ENCODE peak calls at places on chromosomes 4 and X, in four cellular contexts. One of them, this sample, is unnamed.
A peak's percentile ranks its signal among the peaks of the same experiment; 100 is the strongest.

GRCh38 chrX:45445745-45446412 is 245.2 kb upstream of the DIPK2B start:
- ATAC-seq in upper lobe of left lung: no peak
- ATAC-seq in HCT116: peak; percentile 79
- ATAC-seq in GM12878: no peak
- ATAC-seq in this sample: peak; percentile 76

GRCh38 chr4:94523617-94524016 is 71.9 kb downstream of the PDLIM5 start:
- ATAC-seq in upper lobe of left lung: peak; percentile 33
- ATAC-seq in HCT116: peak; percentile 82
- ATAC-seq in GM12878: no peak
- ATAC-seq in this sample: no peak

GRCh38 chrX:38482183-38482582 is 79.2 kb upstream of the TSPAN7 start:
- ATAC-seq in upper lobe of left lung: no peak
- ATAC-seq in HCT116: no peak
- ATAC-seq in GM12878: no peak
- ATAC-seq in this sample: no peak

GRCh38 chr4:79298484-79298883 is 27.4 kb downstream of the NAA11 start:
- ATAC-seq in upper lobe of left lung: peak; percentile 23
- ATAC-seq in HCT116: no peak
- ATAC-seq in GM12878: peak; percentile 22
- ATAC-seq in this sample: no peak

GRCh38 chr4:120808475-120809141 is 113.9 kb downstream of the PRDM5 start:
- ATAC-seq in upper lobe of left lung: no peak
- ATAC-seq in HCT116: no peak
- ATAC-seq in GM12878: no peak
- ATAC-seq in this sample: no peak

GRCh38 chr4:163175971-163176958 is 9.6 kb upstream of the NAF1 start:
- ATAC-seq in upper lobe of left lung: no peak
- ATAC-seq in HCT116: no peak
- ATAC-seq in GM12878: no peak
- ATAC-seq in this sample: no peak

GRCh38 chr4:123144626-123145025 is 222.2 kb upstream of the NUDT6 start:
- ATAC-seq in upper lobe of left lung: no peak
- ATAC-seq in HCT116: no peak
- ATAC-seq in GM12878: no peak
- ATAC-seq in this sample: no peak

GRCh38 chr4:186029731-186030421 is 39.1 kb upstream of the TLR3 start:
- ATAC-seq in upper lobe of left lung: peak; percentile 60
- ATAC-seq in HCT116: no peak
- ATAC-seq in GM12878: no peak
- ATAC-seq in this sample: peak; percentile 87

GRCh38 chr4:151202851-151203455 is 74.0 kb upstream of the PRSS48 start:
- ATAC-seq in upper lobe of left lung: peak; percentile 6
- ATAC-seq in HCT116: no peak
- ATAC-seq in GM12878: no peak
- ATAC-seq in this sample: no peak

GRCh38 chrX:154727418-154728323 is 23.2 kb downstream of the GAB3 start:
- ATAC-seq in upper lobe of left lung: peak; percentile 48
- ATAC-seq in HCT116: no peak
- ATAC-seq in GM12878: no peak
- ATAC-seq in this sample: peak; percentile 71

GRCh38 chr4:175215657-175216056 is 297.5 kb downstream of the ADAM29 start:
- ATAC-seq in upper lobe of left lung: no peak
- ATAC-seq in HCT116: no peak
- ATAC-seq in GM12878: no peak
- ATAC-seq in this sample: no peak
- TF ChIP-seq POLR2A in upper lobe of left lung: no peak
- TF ChIP-seq POLR2A in HCT116: no peak
- TF ChIP-seq POLR2A in GM12878: no peak
- TF ChIP-seq POLR2A in this sample: no peak

DNA sequence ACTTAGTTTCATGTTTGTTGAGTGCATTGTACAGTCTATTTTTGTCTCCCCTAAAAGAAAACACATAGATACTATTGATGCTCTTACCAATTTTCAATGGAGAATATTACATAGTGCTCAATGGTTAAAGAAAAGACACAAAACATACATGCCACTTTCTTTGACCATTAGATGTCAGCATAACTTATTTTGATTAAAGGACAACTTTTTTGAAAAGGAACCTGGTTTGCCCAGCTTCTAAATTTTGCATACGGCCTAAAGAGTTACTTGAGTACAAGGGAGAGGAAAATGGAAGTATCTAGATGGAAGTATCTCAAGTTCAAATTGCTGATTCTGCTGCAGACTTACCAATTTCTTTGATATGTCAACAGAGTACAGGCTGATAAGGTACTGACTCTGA is 68.5 kb downstream of the METTL14 start:
- ATAC-seq in upper lobe of left lung: no peak
- ATAC-seq in HCT116: no peak
- ATAC-seq in GM12878: no peak
- ATAC-seq in this sample: no peak
- H3K4me1 ChIP-seq in upper lobe of left lung: no peaks in the 10 kb centered on the region
- H3K4me1 ChIP-seq in HCT116: no peaks in the 10 kb centered on the region
- H3K4me1 ChIP-seq in GM12878: no peaks in the 10 kb centered on the region
- H3K4me1 ChIP-seq in this sample: peaks cover 43% of the 10 kb centered on the region

DNA sequence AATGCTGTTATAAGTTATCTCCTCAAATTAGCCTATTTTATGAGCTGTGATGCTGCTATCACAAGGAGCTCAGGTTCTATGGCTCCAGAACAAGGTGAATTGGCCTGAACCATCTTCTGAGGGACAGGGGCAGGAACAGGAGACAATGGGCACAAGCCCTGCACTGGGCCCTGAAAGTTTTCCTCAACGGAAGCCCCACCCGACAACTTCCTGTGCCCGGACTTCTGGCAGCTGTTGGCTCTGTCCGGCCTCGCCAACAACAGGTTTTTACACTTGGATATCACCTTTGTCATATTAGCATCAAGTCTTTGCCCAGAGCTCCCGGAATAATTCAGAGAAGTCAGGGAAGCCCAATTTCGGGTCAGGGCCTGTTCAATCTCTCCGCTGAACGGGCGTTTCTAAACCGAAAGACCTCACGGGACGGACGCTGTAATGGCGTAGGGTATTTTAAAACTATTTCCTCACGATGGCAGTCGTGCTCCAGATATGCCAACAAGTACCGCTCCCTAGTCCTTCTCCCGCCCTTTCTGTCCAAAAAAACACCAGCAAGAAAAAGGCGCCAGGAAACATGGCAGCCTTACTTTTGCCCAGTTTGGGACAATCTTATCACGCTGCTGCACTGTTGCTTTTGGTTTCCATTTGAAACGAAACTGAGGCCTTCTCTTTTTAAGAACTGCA is 201.0 kb upstream of the STK26 start:
- ATAC-seq in upper lobe of left lung: no peak
- ATAC-seq in HCT116: no peak
- ATAC-seq in GM12878: peak; percentile 80
- ATAC-seq in this sample: peak; percentile 98
- TF ChIP-seq POLR2AphosphoS5 in upper lobe of left lung: peak; percentile 78
- TF ChIP-seq POLR2AphosphoS5 in HCT116: no peak
- TF ChIP-seq POLR2AphosphoS5 in GM12878: no peak
- TF ChIP-seq POLR2AphosphoS5 in this sample: no peak

GRCh38 chrX:49184294-49185061 is 1.7 kb downstream of the PRICKLE3 start:
- ATAC-seq in upper lobe of left lung: peak; percentile 90
- ATAC-seq in HCT116: peak; percentile 81
- ATAC-seq in GM12878: peak; percentile 78
- ATAC-seq in this sample: peak; percentile 89
- TF ChIP-seq POLR2A in upper lobe of left lung: peak; percentile 73
- TF ChIP-seq POLR2A in HCT116: peak; percentile 57
- TF ChIP-seq POLR2A in GM12878: peak; percentile 50
- TF ChIP-seq POLR2A in this sample: peak; percentile 47

GRCh38 chr4:138861130-138861529 is 154.5 kb upstream of the NOCT start:
- ATAC-seq in upper lobe of left lung: no peak
- ATAC-seq in HCT116: no peak
- ATAC-seq in GM12878: no peak
- ATAC-seq in this sample: no peak
- H3K4me1 ChIP-seq in upper lobe of left lung: no peaks in the 10 kb centered on the region
- H3K4me1 ChIP-seq in HCT116: no peaks in the 10 kb centered on the region
- H3K4me1 ChIP-seq in GM12878: no peaks in the 10 kb centered on the region
- H3K4me1 ChIP-seq in this sample: no peaks in the 10 kb centered on the region

GRCh38 chr4:140368686-140369085 is 4.8 kb upstream of the SCOC start:
- ATAC-seq in upper lobe of left lung: no peak
- ATAC-seq in HCT116: no peak
- ATAC-seq in GM12878: no peak
- ATAC-seq in this sample: no peak

GRCh38 chr4:140367738-140368137 is 5.7 kb upstream of the SCOC start:
- ATAC-seq in upper lobe of left lung: no peak
- ATAC-seq in HCT116: peak; percentile 22
- ATAC-seq in GM12878: no peak
- ATAC-seq in this sample: no peak

GRCh38 chr4:140372607-140373327 is 679 bp upstream of the SCOC start:
- ATAC-seq in upper lobe of left lung: peak; percentile 53
- ATAC-seq in HCT116: peak; percentile 41
- ATAC-seq in GM12878: peak; percentile 80
- ATAC-seq in this sample: no peak

GRCh38 chr4:140374130-140374477 is 658 bp downstream of the SCOC start:
- ATAC-seq in upper lobe of left lung: no peak
- ATAC-seq in HCT116: no peak
- ATAC-seq in GM12878: no peak
- ATAC-seq in this sample: no peak

GRCh38 chr4:140373328-140374129 is at the start of gene SCOC:
- ATAC-seq in upper lobe of left lung: peak; percentile 99
- ATAC-seq in HCT116: peak; percentile 94
- ATAC-seq in GM12878: peak; percentile 96
- ATAC-seq in this sample: peak; percentile 99
- TF ChIP-seq POLR2AphosphoS5 in upper lobe of left lung: peak; percentile 75
- TF ChIP-seq POLR2AphosphoS5 in HCT116: peak; percentile 67
- TF ChIP-seq POLR2AphosphoS5 in GM12878: peak; percentile 53
- TF ChIP-seq POLR2AphosphoS5 in this sample: peak; percentile 84

DNA sequence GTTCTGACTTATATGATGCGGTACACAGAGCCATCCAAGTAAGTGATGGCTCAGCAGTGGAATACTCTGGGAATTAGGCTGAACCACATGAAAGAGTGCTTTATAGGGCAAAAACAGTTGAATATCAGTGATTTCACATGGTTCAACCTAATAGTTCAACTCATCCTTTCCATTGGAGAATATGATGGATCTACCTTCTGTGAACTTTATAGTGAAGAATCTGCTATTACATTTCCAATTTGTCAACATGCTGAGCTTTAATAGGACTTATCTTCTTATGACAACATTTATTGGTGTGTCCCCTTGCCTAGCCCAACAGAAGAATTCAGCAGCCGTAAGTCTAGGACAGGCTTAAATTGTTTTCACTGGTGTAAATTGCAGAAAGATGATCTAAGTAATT is 15.4 kb upstream of the AFP start:
- ATAC-seq in upper lobe of left lung: no peak
- ATAC-seq in HCT116: no peak
- ATAC-seq in GM12878: no peak
- ATAC-seq in this sample: no peak
- TF ChIP-seq POLR2A in upper lobe of left lung: no peak
- TF ChIP-seq POLR2A in HCT116: no peak
- TF ChIP-seq POLR2A in GM12878: no peak
- TF ChIP-seq POLR2A in this sample: no peak

DNA sequence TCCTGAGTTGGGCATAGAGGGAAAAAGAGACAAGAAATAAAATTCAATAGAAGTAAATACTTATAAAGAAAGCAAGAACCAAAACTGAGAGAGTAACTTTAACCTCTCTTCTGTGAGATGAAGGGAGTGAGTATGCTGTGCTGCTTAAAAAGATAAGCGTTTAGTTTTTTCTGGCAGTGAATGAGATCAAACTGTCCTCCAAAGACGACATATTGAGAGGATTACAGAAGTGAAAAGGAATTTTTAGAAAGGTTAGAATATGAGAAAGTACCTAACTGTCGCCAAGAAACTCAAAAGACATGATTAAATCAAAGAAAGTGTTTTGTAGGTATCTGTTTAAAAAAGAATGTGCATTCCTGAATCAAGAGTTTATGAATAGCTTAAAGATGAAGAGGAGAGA is 16.0 kb downstream of the GAB1 start:
- ATAC-seq in upper lobe of left lung: peak; percentile 44
- ATAC-seq in HCT116: no peak
- ATAC-seq in GM12878: no peak
- ATAC-seq in this sample: no peak
- H3K4me1 ChIP-seq in upper lobe of left lung: peaks cover 49% of the 10 kb centered on the region
- H3K4me1 ChIP-seq in HCT116: peaks cover 3% of the 10 kb centered on the region
- H3K4me1 ChIP-seq in GM12878: peaks cover 7% of the 10 kb centered on the region
- H3K4me1 ChIP-seq in this sample: peaks cover 78% of the 10 kb centered on the region

GRCh38 chr4:176945314-176945713 is 152.6 kb upstream of the VEGFC start:
- ATAC-seq in upper lobe of left lung: no peak
- ATAC-seq in HCT116: no peak
- ATAC-seq in GM12878: no peak
- ATAC-seq in this sample: no peak

GRCh38 chr4:176953021-176953420 is 160.3 kb upstream of the VEGFC start:
- ATAC-seq in upper lobe of left lung: no peak
- ATAC-seq in HCT116: no peak
- ATAC-seq in GM12878: no peak
- ATAC-seq in this sample: no peak

DNA sequence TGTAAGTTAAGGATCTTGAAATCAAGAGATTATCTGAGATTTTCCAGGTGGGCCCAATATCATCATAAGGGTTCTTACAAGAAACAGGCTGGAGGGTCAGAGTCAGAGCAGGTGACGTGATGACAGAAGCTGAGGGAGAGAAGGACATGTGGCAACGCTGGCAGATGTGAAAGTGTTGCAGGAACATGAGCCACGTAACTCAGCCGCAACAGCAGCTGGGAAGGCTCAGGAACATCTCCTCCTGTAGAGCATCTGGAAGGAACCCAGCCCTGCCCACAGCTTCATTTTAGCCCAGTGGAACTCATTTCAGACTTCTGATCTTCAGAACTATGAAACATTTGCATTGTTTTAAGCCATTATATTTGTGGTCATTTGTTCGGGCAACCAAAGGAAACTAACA is 156.3 kb upstream of the VEGFC start:
- ATAC-seq in upper lobe of left lung: peak; percentile 47
- ATAC-seq in HCT116: no peak
- ATAC-seq in GM12878: no peak
- ATAC-seq in this sample: peak; percentile 72
- TF ChIP-seq POLR2AphosphoS5 in upper lobe of left lung: peak; percentile 82
- TF ChIP-seq POLR2AphosphoS5 in HCT116: no peak
- TF ChIP-seq POLR2AphosphoS5 in GM12878: no peak
- TF ChIP-seq POLR2AphosphoS5 in this sample: no peak